ENCODE peak calls at places on chromosomes 12 and 14, in eight cellular contexts. G is ovary, F is SK-N-SH, R is H1, C is transverse colon, H is stomach, A is sigmoid colon, L is suprapubic skin. W is an unnamed sample.

GRCh38 chr12:119692410-119692809 is 24.5 kb downstream of the PRKAB1 start:
- DNase-seq in G (no peak), A (no peak), H (no peak), R (no peak), F (peak), L (no peak), C (no peak), W (no peak)

GRCh38 chr12:2274733-2275132 is 221.9 kb downstream of the CACNA1C start:
- DNase-seq in L (no peak), A (no peak), R (no peak), F (no peak), C (no peak), H (no peak), G (no peak), W (no peak)

GRCh38 chr14:66008631-66009030 is 477.5 kb upstream of the CCDC196 start:
- DNase-seq in A (no peak), H (no peak), G (no peak), C (no peak), F (no peak), L (no peak), R (no peak), W (no peak)

GRCh38 chr12:49892732-49893317 is 10.9 kb downstream of the FAIM2 start:
- DNase-seq in C (no peak), R (no peak), H (no peak), A (peak), L (no peak), F (no peak), G (no peak), W (no peak)

GRCh38 chr12:64411427-64411826 is 7.2 kb downstream of the XPOT start:
- DNase-seq in H (no peak), F (no peak), A (no peak), C (no peak), G (no peak), R (no peak), L (no peak), W (no peak)

GRCh38 chr12:46579474-46579873 is 206.9 kb upstream of the SLC38A2 start:
- DNase-seq in L (no peak), H (no peak), C (no peak), R (no peak), G (no peak), A (no peak), F (no peak), W (no peak)

GRCh38 chr14:26873556-26873955 is 275.7 kb upstream of the NOVA1 start:
- DNase-seq in H (no peak), R (no peak), C (no peak), L (no peak), G (no peak), A (no peak), F (no peak), W (no peak)

GRCh38 chr14:105061428-105062047 is 3.7 kb downstream of the GPR132 start:
- DNase-seq in C (peak), F (no peak), L (no peak), A (peak), G (no peak), R (no peak), H (peak), W (no peak)

GRCh38 chr14:105532735-105533141 is 6.4 kb downstream of the TMEM121 start:
- DNase-seq in F (peak), G (no peak), H (no peak), A (peak), C (no peak), R (no peak), L (no peak), W (no peak)

GRCh38 chr12:65631621-65632111 is 192.6 kb upstream of the HMGA2 start:
- DNase-seq in R (no peak), H (no peak), F (no peak), L (no peak), C (no peak), A (no peak), G (no peak), W (peak)

GRCh38 chr14:91367173-91368171 is 50.1 kb downstream of the CCDC88C start:
- DNase-seq in L (no peak), F (no peak), A (no peak), C (peak), R (no peak), G (no peak), H (peak), W (no peak)

GRCh38 chr12:28130625-28131598 is 59.3 kb upstream of the CCDC91 start:
- DNase-seq in F (no peak), G (peak), H (no peak), C (no peak), L (no peak), A (peak), R (no peak), W (no peak)

GRCh38 chr12:27123642-27124041 is 41.3 kb upstream of the C12orf71 start:
- DNase-seq in C (no peak), A (no peak), H (no peak), F (peak), G (no peak), R (no peak), L (no peak), W (no peak)

GRCh38 chr12:19484738-19485137 is 45.4 kb downstream of the AEBP2 start:
- DNase-seq in R (no peak), C (no peak), L (no peak), F (no peak), G (no peak), A (no peak), H (no peak), W (no peak)

GRCh38 chr12:106871477-106871876 is 84.2 kb upstream of the TMEM263 start:
- DNase-seq in R (no peak), G (no peak), A (no peak), C (no peak), L (no peak), H (no peak), F (no peak), W (no peak)

GRCh38 chr12:19298837-19299605 is 140.3 kb upstream of the AEBP2 start:
- DNase-seq in L (no peak), F (no peak), H (no peak), G (no peak), C (no peak), A (no peak), R (no peak), W (no peak)

GRCh38 chr12:7645395-7646177 is 20.1 kb downstream of the APOBEC1 start:
- DNase-seq in G (no peak), L (no peak), F (peak), C (no peak), A (no peak), R (no peak), H (no peak), W (peak)

GRCh38 chr12:15446798-15447197 is 124.5 kb downstream of the PTPRO start:
- DNase-seq in C (no peak), A (no peak), F (no peak), L (no peak), H (no peak), R (no peak), G (no peak), W (no peak)

DNA sequence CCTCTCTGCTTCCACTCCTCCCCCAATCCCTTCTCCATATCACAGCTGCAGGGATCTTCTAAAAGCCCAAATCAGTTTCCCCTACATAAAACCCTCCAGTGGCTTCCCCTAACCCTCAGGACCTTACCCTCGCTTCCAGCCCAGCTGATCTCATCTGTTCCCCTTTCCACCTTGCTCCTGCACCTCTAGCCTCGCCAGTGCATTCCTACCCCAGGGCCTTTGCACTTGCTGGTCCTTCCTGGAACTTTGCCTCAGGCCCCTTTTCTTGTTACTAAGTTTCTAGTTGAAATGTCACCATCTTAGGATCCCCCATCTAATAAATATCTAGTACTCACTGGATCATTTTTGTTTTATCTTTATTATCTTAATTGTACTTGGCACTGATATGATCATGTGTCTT is 171.9 kb upstream of the LHX5 start:
- DNase-seq in L (no peak), H (no peak), G (no peak), A (no peak), F (no peak), C (no peak), R (no peak), W (no peak)
- H3K27ac ChIP-seq in L (no peak), H (no peak), G (no peak), A (no peak), F (no peak), C (no peak), R (no peak), W (no peak)

GRCh38 chr12:6182279-6182898 is 17.8 kb upstream of the CD9 start:
- DNase-seq in G (peak), F (peak), C (peak), H (peak), A (peak), L (no peak), R (no peak), W (peak)

GRCh38 chr12:6181166-6181565 is 19.0 kb upstream of the CD9 start:
- DNase-seq in F (no peak), C (no peak), H (no peak), A (no peak), G (no peak), R (no peak), L (no peak), W (no peak)

GRCh38 chr12:6181583-6182278 is 18.5 kb upstream of the CD9 start:
- DNase-seq in L (no peak), H (no peak), G (no peak), C (no peak), F (no peak), R (no peak), A (peak), W (no peak)

GRCh38 chr12:6186114-6186827 is 13.9 kb upstream of the CD9 start:
- DNase-seq in F (no peak), R (no peak), H (no peak), A (no peak), L (no peak), C (no peak), G (no peak), W (no peak)

DNA sequence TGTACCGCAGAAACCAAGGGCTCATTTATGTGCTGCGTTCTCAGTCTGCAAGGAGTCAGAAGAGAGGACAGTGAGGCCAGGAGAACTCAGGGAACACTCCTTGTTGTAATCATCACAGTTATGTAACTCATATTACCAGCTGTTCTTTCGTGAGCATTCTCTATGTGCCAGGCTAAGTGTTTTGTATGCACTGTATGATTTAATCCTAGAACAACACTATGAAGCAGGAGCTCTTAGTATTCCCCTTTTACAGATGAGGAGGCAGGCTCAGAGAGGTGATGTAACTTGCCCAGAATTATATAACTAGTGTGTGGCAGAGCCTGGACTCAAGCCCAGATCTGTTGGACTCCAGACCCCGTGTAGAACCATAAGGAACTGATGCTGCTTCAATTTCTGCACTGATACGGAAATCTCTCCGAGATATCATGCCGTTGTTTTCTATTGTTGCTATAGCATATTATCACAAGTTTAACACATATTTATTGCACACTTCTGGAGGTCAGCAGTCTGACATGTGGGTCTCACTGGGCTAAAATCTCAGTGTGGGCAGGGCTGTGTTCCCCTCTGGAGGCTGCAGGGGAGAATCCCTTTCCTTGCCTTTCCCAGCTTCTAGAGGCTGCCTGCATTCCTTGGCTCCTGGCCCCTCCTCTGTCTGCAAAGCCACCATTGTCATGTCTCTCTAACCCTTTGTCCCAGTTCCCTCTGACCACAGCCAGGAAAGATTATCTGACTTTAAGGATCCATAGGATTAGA is 16.3 kb upstream of the CD9 start:
- DNase-seq in A (peak), F (no peak), G (peak), H (peak), L (no peak), R (no peak), C (peak), W (no peak)
- TF ChIP-seq EP300 in A (no peak), F (no peak), G (no peak), H (no peak), L (no peak), R (no peak), C (peak), W (no peak)

DNA sequence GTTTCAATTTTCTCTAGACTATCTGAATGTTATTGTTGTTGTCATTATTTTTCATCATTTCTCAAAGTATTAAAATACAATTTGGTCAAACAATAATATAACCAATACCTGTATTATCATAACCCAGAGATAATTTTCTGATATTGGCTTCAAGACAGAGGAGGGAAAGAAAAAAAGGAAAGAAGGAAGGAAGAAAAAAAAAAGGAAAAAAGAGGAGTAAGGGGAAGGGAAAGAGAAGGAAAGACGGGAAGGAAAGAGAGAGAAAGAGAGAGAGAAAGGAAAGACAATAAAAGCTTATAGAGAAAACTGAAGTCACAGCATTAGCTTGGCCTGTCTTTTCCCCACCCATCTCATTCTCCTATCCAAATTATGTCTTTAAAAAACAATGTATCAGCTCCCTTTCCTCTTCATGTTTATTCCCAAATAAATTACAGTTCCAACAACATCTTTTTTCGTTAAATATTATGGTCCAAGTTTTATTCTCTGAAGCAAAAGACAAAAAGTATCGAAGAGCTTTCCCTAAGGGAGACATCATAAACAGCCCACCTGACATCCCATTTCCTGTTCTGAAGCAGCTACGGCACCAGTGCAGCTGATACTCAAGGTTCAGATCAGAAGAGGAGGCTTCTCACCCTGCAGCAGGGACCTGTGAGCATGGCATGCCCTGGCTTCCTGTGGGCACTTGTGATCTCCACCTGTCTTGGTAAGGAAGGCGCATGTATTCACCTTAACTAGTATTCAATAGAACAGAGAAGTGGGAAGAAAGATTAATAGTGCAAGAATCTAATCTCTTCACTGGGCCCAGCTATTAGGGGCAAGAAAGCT is 308.3 kb downstream of the DAD1 start:
- DNase-seq in A (no peak), F (no peak), G (no peak), H (no peak), L (no peak), C (no peak), R (no peak), W (no peak)
- TF ChIP-seq CTCF in A (no peak), F (no peak), G (no peak), H (no peak), L (no peak), C (no peak), R (no peak), W (no peak)

GRCh38 chr14:69636051-69636639 is 24.7 kb downstream of the SUSD6 start:
- DNase-seq in F (no peak), A (no peak), G (no peak), L (no peak), H (no peak), C (no peak), R (no peak), W (no peak)

GRCh38 chr14:69637503-69638030 is 26.2 kb downstream of the SUSD6 start:
- DNase-seq in L (peak), F (peak), H (no peak), R (no peak), G (no peak), A (peak), C (peak), W (no peak)

GRCh38 chr14:69633238-69633637 is 21.8 kb downstream of the SUSD6 start:
- DNase-seq in H (no peak), L (no peak), C (no peak), A (no peak), R (no peak), G (no peak), F (no peak), W (no peak)

GRCh38 chr14:69634871-69635270 is 23.5 kb downstream of the SUSD6 start:
- DNase-seq in A (no peak), R (no peak), F (no peak), C (no peak), G (no peak), H (no peak), L (no peak), W (no peak)

DNA sequence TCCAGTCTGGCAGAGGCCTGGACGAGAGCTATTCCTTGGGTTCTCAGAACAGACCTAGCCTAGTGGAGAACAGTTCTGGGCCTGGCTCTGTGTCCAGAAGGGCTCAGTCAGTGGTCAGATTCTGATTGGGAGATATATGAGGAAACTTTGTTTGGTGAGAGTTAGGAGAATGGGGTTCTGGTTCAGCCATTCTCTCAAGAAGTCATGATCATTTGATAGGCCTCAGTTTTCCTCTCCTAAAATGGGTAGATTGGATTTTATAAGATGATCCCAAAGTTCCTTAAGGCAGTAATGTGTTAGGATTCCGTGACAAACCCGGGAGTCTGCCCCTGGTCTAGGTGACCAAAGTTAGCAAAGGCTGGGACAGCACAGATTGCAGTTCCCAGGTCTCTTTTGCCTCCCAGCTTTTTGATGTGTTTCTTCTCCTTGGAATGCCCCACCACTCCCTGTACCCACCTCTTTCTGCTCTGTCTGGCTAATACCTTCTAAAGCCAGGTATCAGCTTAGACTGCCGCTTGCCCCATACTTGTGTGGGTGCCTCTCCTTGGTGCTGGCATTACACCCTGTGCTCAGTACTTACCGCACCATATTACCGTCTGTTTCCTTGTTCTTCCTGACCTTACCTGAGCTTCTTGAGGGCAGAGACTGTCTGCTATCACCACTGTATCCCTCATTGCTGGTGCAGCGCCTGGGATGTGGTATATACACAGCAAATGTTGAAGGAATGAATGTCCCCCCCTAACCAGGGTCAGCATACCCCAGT is 25.5 kb downstream of the SUSD6 start:
- DNase-seq in G (no peak), H (no peak), F (no peak), A (no peak), C (no peak), R (no peak), L (no peak), W (no peak)
- H3K27ac ChIP-seq in G (peak), H (peak), F (peak), A (peak), C (peak), R (no peak), L (peak), W (peak)

W was measured in tibial nerve.